ENCODE peak calls at places on chromosomes 12 and 14, in eight cellular contexts. One of them, this sample, is unnamed.

GRCh38 chr12:98618952-98619351 is 25.5 kb downstream of the SLC25A3 start:
- DNase-seq in astrocyte of the spinal cord: no peak
- DNase-seq in AML-193: peak
- DNase-seq in pancreas: no peak
- DNase-seq in endothelial cell of umbilical vein: no peak
- DNase-seq in aorta: no peak
- DNase-seq in body of pancreas: no peak
- DNase-seq in Kasumi-1: peak
- DNase-seq in this sample: no peak

GRCh38 chr12:131434208-131435125 is 276.4 kb upstream of the SFSWAP start:
- DNase-seq in pancreas: no peak
- DNase-seq in endothelial cell of umbilical vein: no peak
- DNase-seq in astrocyte of the spinal cord: no peak
- DNase-seq in Kasumi-1: no peak
- DNase-seq in AML-193: no peak
- DNase-seq in aorta: no peak
- DNase-seq in body of pancreas: no peak
- DNase-seq in this sample: no peak

GRCh38 chr12:7709969-7710368 is 1.3 kb upstream of the DPPA3 start:
- DNase-seq in astrocyte of the spinal cord: no peak
- DNase-seq in endothelial cell of umbilical vein: no peak
- DNase-seq in Kasumi-1: no peak
- DNase-seq in AML-193: no peak
- DNase-seq in aorta: no peak
- DNase-seq in pancreas: no peak
- DNase-seq in body of pancreas: no peak
- DNase-seq in this sample: no peak

GRCh38 chr14:105052110-105052458 is 13.1 kb downstream of the GPR132 start:
- DNase-seq in pancreas: no peak
- DNase-seq in AML-193: no peak
- DNase-seq in body of pancreas: no peak
- DNase-seq in aorta: no peak
- DNase-seq in Kasumi-1: no peak
- DNase-seq in astrocyte of the spinal cord: no peak
- DNase-seq in endothelial cell of umbilical vein: no peak
- DNase-seq in this sample: no peak

GRCh38 chr14:81401420-81402122 is 1.4 kb upstream of the STON2 start:
- DNase-seq in body of pancreas: no peak
- DNase-seq in aorta: no peak
- DNase-seq in pancreas: no peak
- DNase-seq in endothelial cell of umbilical vein: no peak
- DNase-seq in astrocyte of the spinal cord: peak
- DNase-seq in Kasumi-1: peak
- DNase-seq in AML-193: peak
- DNase-seq in this sample: no peak

GRCh38 chr12:122079532-122080081 is 1.1 kb downstream of the MLXIP start:
- DNase-seq in AML-193: peak
- DNase-seq in body of pancreas: no peak
- DNase-seq in pancreas: no peak
- DNase-seq in aorta: no peak
- DNase-seq in endothelial cell of umbilical vein: peak
- DNase-seq in astrocyte of the spinal cord: peak
- DNase-seq in Kasumi-1: peak
- DNase-seq in this sample: no peak

GRCh38 chr12:65823481-65824313 is 586 bp upstream of the HMGA2 start:
- DNase-seq in endothelial cell of umbilical vein: peak
- DNase-seq in pancreas: no peak
- DNase-seq in body of pancreas: peak
- DNase-seq in Kasumi-1: peak
- DNase-seq in AML-193: no peak
- DNase-seq in astrocyte of the spinal cord: no peak
- DNase-seq in aorta: peak
- DNase-seq in this sample: peak

GRCh38 chr12:53276511-53276910 is 8.4 kb downstream of the ESPL1 start:
- DNase-seq in pancreas: no peak
- DNase-seq in AML-193: no peak
- DNase-seq in endothelial cell of umbilical vein: no peak
- DNase-seq in astrocyte of the spinal cord: no peak
- DNase-seq in Kasumi-1: no peak
- DNase-seq in aorta: no peak
- DNase-seq in body of pancreas: no peak
- DNase-seq in this sample: no peak

GRCh38 chr14:88181072-88181471 is 142.0 kb downstream of the KCNK10 start:
- DNase-seq in aorta: no peak
- DNase-seq in AML-193: no peak
- DNase-seq in Kasumi-1: no peak
- DNase-seq in endothelial cell of umbilical vein: no peak
- DNase-seq in body of pancreas: no peak
- DNase-seq in astrocyte of the spinal cord: no peak
- DNase-seq in pancreas: no peak
- DNase-seq in this sample: no peak

GRCh38 chr12:52523825-52524224 is 3.6 kb upstream of the KRT5 start:
- DNase-seq in pancreas: no peak
- DNase-seq in Kasumi-1: no peak
- DNase-seq in AML-193: no peak
- DNase-seq in body of pancreas: no peak
- DNase-seq in astrocyte of the spinal cord: no peak
- DNase-seq in endothelial cell of umbilical vein: no peak
- DNase-seq in aorta: no peak
- DNase-seq in this sample: peak

GRCh38 chr12:82174936-82175335 is 183.3 kb downstream of the CCDC59 start:
- DNase-seq in pancreas: peak
- DNase-seq in aorta: no peak
- DNase-seq in astrocyte of the spinal cord: no peak
- DNase-seq in body of pancreas: peak
- DNase-seq in Kasumi-1: no peak
- DNase-seq in endothelial cell of umbilical vein: no peak
- DNase-seq in AML-193: no peak
- DNase-seq in this sample: no peak

GRCh38 chr14:94337274-94337673 is 14.1 kb upstream of the SERPINA6 start:
- DNase-seq in endothelial cell of umbilical vein: no peak
- DNase-seq in AML-193: peak
- DNase-seq in pancreas: no peak
- DNase-seq in aorta: no peak
- DNase-seq in body of pancreas: no peak
- DNase-seq in Kasumi-1: no peak
- DNase-seq in astrocyte of the spinal cord: peak
- DNase-seq in this sample: no peak

GRCh38 chr14:92880851-92881250 is 42.1 kb upstream of the CHGA start:
- DNase-seq in endothelial cell of umbilical vein: peak
- DNase-seq in AML-193: no peak
- DNase-seq in astrocyte of the spinal cord: peak
- DNase-seq in pancreas: peak
- DNase-seq in aorta: no peak
- DNase-seq in body of pancreas: peak
- DNase-seq in Kasumi-1: peak
- DNase-seq in this sample: no peak

GRCh38 chr14:103144085-103144484 is 20.8 kb downstream of the TNFAIP2 start:
- DNase-seq in Kasumi-1: no peak
- DNase-seq in AML-193: no peak
- DNase-seq in astrocyte of the spinal cord: no peak
- DNase-seq in endothelial cell of umbilical vein: no peak
- DNase-seq in body of pancreas: no peak
- DNase-seq in pancreas: no peak
- DNase-seq in aorta: no peak
- DNase-seq in this sample: no peak

GRCh38 chr12:68508536-68509050 is 102.1 kb upstream of the RAP1B start:
- DNase-seq in Kasumi-1: no peak
- DNase-seq in body of pancreas: no peak
- DNase-seq in aorta: no peak
- DNase-seq in astrocyte of the spinal cord: no peak
- DNase-seq in endothelial cell of umbilical vein: no peak
- DNase-seq in AML-193: no peak
- DNase-seq in pancreas: no peak
- DNase-seq in this sample: no peak

GRCh38 chr12:66823857-66824570 is 145.1 kb upstream of the GRIP1 start:
- DNase-seq in pancreas: no peak
- DNase-seq in Kasumi-1: no peak
- DNase-seq in endothelial cell of umbilical vein: no peak
- DNase-seq in aorta: no peak
- DNase-seq in astrocyte of the spinal cord: no peak
- DNase-seq in body of pancreas: no peak
- DNase-seq in AML-193: no peak
- DNase-seq in this sample: no peak

GRCh38 chr12:56099787-56100186 is 4.6 kb upstream of the PA2G4 start:
- DNase-seq in body of pancreas: no peak
- DNase-seq in pancreas: no peak
- DNase-seq in aorta: no peak
- DNase-seq in Kasumi-1: no peak
- DNase-seq in AML-193: no peak
- DNase-seq in astrocyte of the spinal cord: no peak
- DNase-seq in endothelial cell of umbilical vein: no peak
- DNase-seq in this sample: no peak

GRCh38 chr12:106345739-106346138 is 11.8 kb upstream of the POLR3B start:
- DNase-seq in AML-193: peak
- DNase-seq in body of pancreas: no peak
- DNase-seq in Kasumi-1: peak
- DNase-seq in pancreas: no peak
- DNase-seq in aorta: no peak
- DNase-seq in astrocyte of the spinal cord: peak
- DNase-seq in endothelial cell of umbilical vein: peak
- DNase-seq in this sample: no peak

GRCh38 chr12:113196582-113196981 is 11.1 kb downstream of the RITA1 start:
- DNase-seq in astrocyte of the spinal cord: no peak
- DNase-seq in body of pancreas: no peak
- DNase-seq in Kasumi-1: no peak
- DNase-seq in endothelial cell of umbilical vein: no peak
- DNase-seq in AML-193: no peak
- DNase-seq in pancreas: no peak
- DNase-seq in aorta: peak
- DNase-seq in this sample: no peak

GRCh38 chr14:67863223-67863622 is 43.6 kb downstream of the RAD51B start:
- DNase-seq in AML-193: no peak
- DNase-seq in body of pancreas: no peak
- DNase-seq in Kasumi-1: no peak
- DNase-seq in astrocyte of the spinal cord: no peak
- DNase-seq in aorta: no peak
- DNase-seq in pancreas: no peak
- DNase-seq in endothelial cell of umbilical vein: no peak
- DNase-seq in this sample: no peak

GRCh38 chr12:27864521-27864920 is 84.5 kb upstream of the MANSC4 start:
- DNase-seq in Kasumi-1: no peak
- DNase-seq in pancreas: no peak
- DNase-seq in body of pancreas: no peak
- DNase-seq in astrocyte of the spinal cord: peak
- DNase-seq in endothelial cell of umbilical vein: peak
- DNase-seq in aorta: no peak
- DNase-seq in AML-193: no peak
- DNase-seq in this sample: no peak

GRCh38 chr14:105353163-105353562 is 38.6 kb downstream of the PACS2 start:
- DNase-seq in aorta: no peak
- DNase-seq in astrocyte of the spinal cord: no peak
- DNase-seq in AML-193: no peak
- DNase-seq in Kasumi-1: no peak
- DNase-seq in endothelial cell of umbilical vein: no peak
- DNase-seq in body of pancreas: no peak
- DNase-seq in pancreas: no peak
- DNase-seq in this sample: no peak

GRCh38 chr14:65096323-65097089 is 5.8 kb downstream of the MAX start:
- DNase-seq in aorta: no peak
- DNase-seq in Kasumi-1: no peak
- DNase-seq in body of pancreas: no peak
- DNase-seq in endothelial cell of umbilical vein: no peak
- DNase-seq in astrocyte of the spinal cord: no peak
- DNase-seq in AML-193: no peak
- DNase-seq in pancreas: no peak
- DNase-seq in this sample: no peak

GRCh38 chr14:36070056-36071043 is 106.2 kb downstream of the PTCSC3 start:
- DNase-seq in aorta: no peak
- DNase-seq in Kasumi-1: peak
- DNase-seq in body of pancreas: peak
- DNase-seq in endothelial cell of umbilical vein: peak
- DNase-seq in astrocyte of the spinal cord: peak
- DNase-seq in AML-193: peak
- DNase-seq in pancreas: peak
- DNase-seq in this sample: peak

GRCh38 chr14:92685784-92686355 is 62.6 kb downstream of the LGMN start:
- DNase-seq in endothelial cell of umbilical vein: no peak
- DNase-seq in body of pancreas: no peak
- DNase-seq in aorta: peak
- DNase-seq in pancreas: no peak
- DNase-seq in Kasumi-1: no peak
- DNase-seq in astrocyte of the spinal cord: no peak
- DNase-seq in AML-193: no peak
- DNase-seq in this sample: no peak

GRCh38 chr14:47365248-47365647 is 310.2 kb downstream of the MDGA2 start:
- DNase-seq in pancreas: no peak
- DNase-seq in Kasumi-1: no peak
- DNase-seq in body of pancreas: no peak
- DNase-seq in endothelial cell of umbilical vein: no peak
- DNase-seq in astrocyte of the spinal cord: no peak
- DNase-seq in aorta: no peak
- DNase-seq in AML-193: no peak
- DNase-seq in this sample: no peak

GRCh38 chr12:93682846-93683261 is 5.7 kb downstream of the CRADD start:
- DNase-seq in Kasumi-1: no peak
- DNase-seq in pancreas: no peak
- DNase-seq in aorta: no peak
- DNase-seq in endothelial cell of umbilical vein: no peak
- DNase-seq in AML-193: no peak
- DNase-seq in astrocyte of the spinal cord: no peak
- DNase-seq in body of pancreas: no peak
- DNase-seq in this sample: no peak

GRCh38 chr12:3491938-3492867 is 1.2 kb downstream of the PRMT8 start:
- DNase-seq in astrocyte of the spinal cord: peak
- DNase-seq in endothelial cell of umbilical vein: peak
- DNase-seq in Kasumi-1: peak
- DNase-seq in body of pancreas: peak
- DNase-seq in pancreas: peak
- DNase-seq in aorta: peak
- DNase-seq in AML-193: no peak
- DNase-seq in this sample: peak

GRCh38 chr12:41190360-41190759 is 2.2 kb downstream of the PDZRN4 start:
- DNase-seq in astrocyte of the spinal cord: peak
- DNase-seq in aorta: no peak
- DNase-seq in AML-193: no peak
- DNase-seq in endothelial cell of umbilical vein: peak
- DNase-seq in body of pancreas: no peak
- DNase-seq in pancreas: no peak
- DNase-seq in Kasumi-1: peak
- DNase-seq in this sample: no peak

GRCh38 chr12:122309564-122310121 is 43.3 kb upstream of the VPS33A start:
- DNase-seq in Kasumi-1: no peak
- DNase-seq in aorta: no peak
- DNase-seq in body of pancreas: no peak
- DNase-seq in AML-193: no peak
- DNase-seq in endothelial cell of umbilical vein: no peak
- DNase-seq in pancreas: no peak
- DNase-seq in astrocyte of the spinal cord: no peak
- DNase-seq in this sample: no peak

GRCh38 chr12:59149995-59150642 is 229.8 kb upstream of the LRIG3 start:
- DNase-seq in pancreas: peak
- DNase-seq in AML-193: peak
- DNase-seq in astrocyte of the spinal cord: peak
- DNase-seq in aorta: no peak
- DNase-seq in Kasumi-1: peak
- DNase-seq in body of pancreas: no peak
- DNase-seq in endothelial cell of umbilical vein: peak
- DNase-seq in this sample: no peak

GRCh38 chr12:95532851-95533250 is 18.4 kb downstream of the USP44 start:
- DNase-seq in body of pancreas: no peak
- DNase-seq in Kasumi-1: no peak
- DNase-seq in aorta: no peak
- DNase-seq in AML-193: no peak
- DNase-seq in pancreas: no peak
- DNase-seq in astrocyte of the spinal cord: peak
- DNase-seq in endothelial cell of umbilical vein: no peak
- DNase-seq in this sample: no peak

GRCh38 chr14:104820669-104821228 is 19.8 kb downstream of the ZBTB42 start:
- DNase-seq in endothelial cell of umbilical vein: peak
- DNase-seq in Kasumi-1: no peak
- DNase-seq in body of pancreas: peak
- DNase-seq in pancreas: peak
- DNase-seq in astrocyte of the spinal cord: peak
- DNase-seq in AML-193: no peak
- DNase-seq in aorta: no peak
- DNase-seq in this sample: peak

GRCh38 chr14:20652996-20653975 is 11.8 kb upstream of the OR6S1 start:
- DNase-seq in pancreas: no peak
- DNase-seq in AML-193: no peak
- DNase-seq in body of pancreas: peak
- DNase-seq in aorta: no peak
- DNase-seq in endothelial cell of umbilical vein: peak
- DNase-seq in Kasumi-1: no peak
- DNase-seq in astrocyte of the spinal cord: peak
- DNase-seq in this sample: peak

This sample was measured in activated CD8-positive, alpha-beta memory T cell treated with anti-CD3 and anti-CD28 coated beads for 24 hours.